ENCODE peak calls at places on chromosomes 3 and 15, in ten cellular contexts. I, L, F, Z, T, G, M, K, U and O are unnamed samples.

GRCh38 chr3:64030741-64031140 is 7.4 kb upstream of the PSMD6 start:
- DNase-seq in I (peak; percentile 76), L (peak; percentile 72), F (peak; percentile 50), Z (no peak), T (peak; percentile 82), G (peak; percentile 72), M (peak; percentile 70), K (peak; percentile 62), U (peak; percentile 93), O (peak; percentile 64)

GRCh38 chr3:12343091-12343494 is 54.2 kb downstream of the PPARG start:
- DNase-seq in I (no peak), L (no peak), F (no peak), Z (no peak), T (no peak), G (no peak), M (no peak), K (no peak), U (no peak), O (no peak)

GRCh38 chr3:155605571-155605970 is 139.3 kb downstream of the PLCH1 start:
- DNase-seq in I (peak; percentile 77), L (no peak), F (no peak), Z (no peak), T (no peak), G (no peak), M (no peak), K (no peak), U (no peak), O (no peak)

GRCh38 chr3:40477671-40478070 is 749 bp downstream of the ZNF619 start:
- DNase-seq in I (no peak), L (no peak), F (peak; percentile 20), Z (no peak), T (no peak), G (peak; percentile 11), M (no peak), K (no peak), U (no peak), O (no peak)

GRCh38 chr3:149393355-149394165 is 16.1 kb upstream of the TM4SF1 start:
- DNase-seq in I (peak; percentile 86), L (peak; percentile 70), F (peak; percentile 73), Z (peak; percentile 52), T (no peak), G (peak; percentile 91), M (peak; percentile 55), K (peak; percentile 32), U (peak; percentile 88), O (no peak)

GRCh38 chr3:123688241-123688747 is 103.4 kb upstream of the HACD2 start:
- DNase-seq in I (no peak), L (no peak), F (no peak), Z (peak; percentile 69), T (no peak), G (peak; percentile 87), M (no peak), K (no peak), U (no peak), O (no peak)

GRCh38 chr3:196051336-196052076 is 30.4 kb downstream of the TFRC start:
- DNase-seq in I (no peak), L (no peak), F (no peak), Z (no peak), T (no peak), G (no peak), M (no peak), K (no peak), U (no peak), O (no peak)

GRCh38 chr3:77125934-77126333 is 86.0 kb downstream of the ROBO2 start:
- DNase-seq in I (no peak), L (no peak), F (no peak), Z (no peak), T (no peak), G (no peak), M (no peak), K (no peak), U (no peak), O (no peak)

GRCh38 chr15:41603411-41603935 is 44.5 kb downstream of the TYRO3 start:
- DNase-seq in I (no peak), L (no peak), F (no peak), Z (no peak), T (no peak), G (no peak), M (no peak), K (no peak), U (no peak), O (no peak)

GRCh38 chr15:80415331-80415730 is 11.1 kb downstream of the ARNT2 start:
- DNase-seq in I (no peak), L (no peak), F (no peak), Z (no peak), T (no peak), G (no peak), M (no peak), K (no peak), U (no peak), O (no peak)

GRCh38 chr15:70270752-70271111 is 173.0 kb upstream of the TLE3 start:
- DNase-seq in I (no peak), L (no peak), F (no peak), Z (no peak), T (no peak), G (no peak), M (no peak), K (no peak), U (no peak), O (no peak)

GRCh38 chr3:171650193-171650592 is 160.1 kb downstream of the PLD1 start:
- DNase-seq in I (no peak), L (no peak), F (no peak), Z (no peak), T (no peak), G (no peak), M (no peak), K (no peak), U (no peak), O (no peak)

GRCh38 chr3:174101244-174101643 is 703.7 kb downstream of the NLGN1 start:
- DNase-seq in I (no peak), L (no peak), F (no peak), Z (no peak), T (no peak), G (no peak), M (no peak), K (no peak), U (no peak), O (no peak)

GRCh38 chr15:26971303-26972018 is 480 bp downstream of the GABRG3 start:
- DNase-seq in I (no peak), L (peak; percentile 41), F (no peak), Z (no peak), T (no peak), G (no peak), M (no peak), K (peak; percentile 26), U (peak; percentile 63), O (no peak)

GRCh38 chr3:160564205-160564922 is 1.0 kb downstream of the KPNA4 start:
- DNase-seq in I (no peak), L (peak; percentile 37), F (peak; percentile 43), Z (no peak), T (no peak), G (no peak), M (no peak), K (no peak), U (peak; percentile 48), O (no peak)

GRCh38 chr3:71018794-71019193 is 564.7 kb downstream of the FOXP1 start:
- DNase-seq in I (no peak), L (no peak), F (no peak), Z (no peak), T (no peak), G (no peak), M (no peak), K (no peak), U (no peak), O (no peak)

GRCh38 chr3:71025010-71025409 is 558.5 kb downstream of the FOXP1 start:
- DNase-seq in I (no peak), L (no peak), F (no peak), Z (no peak), T (no peak), G (no peak), M (no peak), K (no peak), U (no peak), O (no peak)

GRCh38 chr3:71026634-71027578 is 556.6 kb downstream of the FOXP1 start:
- DNase-seq in I (no peak), L (no peak), F (peak; percentile 36), Z (no peak), T (no peak), G (no peak), M (no peak), K (no peak), U (no peak), O (no peak)

GRCh38 chr3:71025516-71025915 is 558.0 kb downstream of the FOXP1 start:
- DNase-seq in I (no peak), L (no peak), F (no peak), Z (no peak), T (no peak), G (no peak), M (no peak), K (no peak), U (no peak), O (no peak)

GRCh38 chr3:71022552-71023335 is 560.8 kb downstream of the FOXP1 start:
- DNase-seq in I (no peak), L (peak; percentile 42), F (no peak), Z (no peak), T (no peak), G (no peak), M (no peak), K (no peak), U (peak; percentile 88), O (no peak)
- TF ChIP-seq CTCF in I (peak; percentile 19), L (no peak), F (no peak), Z (peak; percentile 16), T (no peak), G (peak; percentile 25), M (no peak), K (peak; percentile 45), U (peak; percentile 69), O (peak; percentile 65)

GRCh38 chr3:8278448-8278847 is 223.2 kb upstream of the LMCD1 start:
- DNase-seq in I (no peak), L (no peak), F (peak; percentile 57), Z (no peak), T (no peak), G (no peak), M (no peak), K (no peak), U (peak; percentile 39), O (no peak)
- TF ChIP-seq CTCF in I (no peak), L (no peak), F (no peak), Z (no peak), T (no peak), G (no peak), M (no peak), K (no peak), U (peak; percentile 19), O (peak; percentile 19)

DNA sequence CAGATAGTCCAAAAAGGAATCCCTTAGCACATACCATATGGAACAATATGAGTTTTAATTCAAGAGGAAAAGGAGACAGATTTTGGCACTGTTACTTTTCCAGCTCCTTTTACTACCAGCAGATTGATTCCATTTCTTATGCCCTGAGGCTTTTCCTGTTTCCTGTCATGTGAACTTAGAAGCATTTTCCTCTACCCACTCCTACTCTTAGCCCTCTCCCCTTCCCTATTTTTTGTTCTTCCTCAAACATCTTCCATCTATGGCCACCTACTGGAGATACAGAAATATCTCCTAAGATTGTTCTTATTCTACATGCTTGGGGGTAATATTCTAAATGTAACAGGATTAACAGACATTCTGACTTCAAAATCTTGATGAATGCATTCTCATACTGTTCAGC is 207.8 kb downstream of the CHST2 start:
- DNase-seq in I (no peak), L (no peak), F (no peak), Z (no peak), T (no peak), G (no peak), M (no peak), K (no peak), U (no peak), O (no peak)
- TF ChIP-seq CTCF in I (no peak), L (no peak), F (no peak), Z (peak; percentile 17), T (no peak), G (peak; percentile 25), M (no peak), K (no peak), U (no peak), O (peak; percentile 71)

GRCh38 chr3:189947948-189948723 is 172.6 kb downstream of the P3H2 start:
- DNase-seq in I (no peak), L (peak; percentile 34), F (peak; percentile 9), Z (no peak), T (no peak), G (peak; percentile 54), M (no peak), K (no peak), U (peak; percentile 67), O (no peak)
- TF ChIP-seq CTCF in I (peak; percentile 59), L (peak; percentile 69), F (no peak), Z (peak; percentile 66), T (no peak), G (peak; percentile 69), M (peak; percentile 27), K (peak; percentile 73), U (peak; percentile 88), O (peak; percentile 88)